ENCODE peak calls at places on chromosome 19, in six cellular contexts. Q is fibroblast of mammary gland; D is substantia nigra; M is stimulated activated CD4-positive, alpha-beta T cell treated with anti-CD3 and anti-CD28 coated beads, Interleukin-15, amount 100 ng/mL, for 1 hour; L is H9; R is GM23248. H is an unnamed sample.

GRCh38 chr19:3981373-3981735 is 3.9 kb downstream of the EEF2 start:
- DNase-seq in D (no peak), R (peak; percentile 39), M (no peak), L (no peak), Q (no peak), H (no peak)

GRCh38 chr19:47035127-47035494 is 13.3 kb downstream of the TMEM160 start:
- DNase-seq in D (no peak), R (peak; percentile 43), Q (peak; percentile 44), M (no peak), L (peak; percentile 73), H (no peak)

GRCh38 chr19:4278926-4279529 is at the start of gene SHD:
- DNase-seq in D (no peak), L (no peak), M (no peak), Q (no peak), R (no peak), H (peak; percentile 57)

GRCh38 chr19:39408392-39409206 is 2.0 kb downstream of the ZFP36 start:
- DNase-seq in Q (peak; percentile 69), R (peak; percentile 68), D (peak; percentile 65), L (no peak), M (no peak), H (no peak)

GRCh38 chr19:35856546-35857149 is at the start of gene KIRREL2:
- DNase-seq in D (no peak), M (peak; percentile 32), Q (no peak), L (peak; percentile 69), R (no peak), H (no peak)

GRCh38 chr19:51803965-51804364 is 9.0 kb downstream of the FPR3 start:
- DNase-seq in D (no peak), R (no peak), Q (no peak), L (no peak), M (no peak), H (no peak)

GRCh38 chr19:35346193-35347052 is 1.3 kb upstream of the FFAR1 start:
- DNase-seq in Q (no peak), D (no peak), R (no peak), L (peak; percentile 19), M (peak; percentile 54), H (no peak)

GRCh38 chr19:30719189-30719990 is 347.2 kb downstream of the ZNF536 start:
- DNase-seq in D (no peak), M (no peak), L (peak; percentile 41), Q (peak; percentile 6), R (peak; percentile 54), H (peak; percentile 79)

GRCh38 chr19:31285744-31286143 is 63.5 kb downstream of the TSHZ3 start:
- DNase-seq in D (no peak), L (no peak), R (peak; percentile 54), Q (peak; percentile 51), M (no peak), H (peak; percentile 28)

GRCh38 chr19:36113895-36114762 is 546 bp downstream of the POLR2I start:
- DNase-seq in R (peak; percentile 60), D (no peak), L (peak; percentile 64), Q (peak; percentile 47), M (no peak), H (peak; percentile 48)

GRCh38 chr19:53212703-53213320 is 19.7 kb upstream of the ZNF665 start:
- DNase-seq in M (no peak), R (no peak), L (no peak), D (no peak), Q (no peak), H (no peak)

GRCh38 chr19:56253737-56254136 is 18.8 kb upstream of the EDDM13 start:
- DNase-seq in L (no peak), R (peak; percentile 79), Q (peak; percentile 72), D (no peak), M (no peak), H (peak; percentile 58)

GRCh38 chr19:48372904-48373303 is 8.7 kb downstream of the SYNGR4 start:
- DNase-seq in M (no peak), L (no peak), D (no peak), R (peak; percentile 31), Q (no peak), H (no peak)

GRCh38 chr19:13014101-13014920 is 19.0 kb downstream of the NFIX start:
- DNase-seq in Q (peak; percentile 49), L (peak; percentile 64), R (peak; percentile 71), M (no peak), D (peak; percentile 69), H (no peak)

GRCh38 chr19:39679056-39679790 is 23.5 kb downstream of the LGALS16 start:
- DNase-seq in L (no peak), M (peak; percentile 21), Q (no peak), R (no peak), D (no peak), H (no peak)

GRCh38 chr19:29062486-29063435 is 150.2 kb downstream of the UQCRFS1 start:
- DNase-seq in R (no peak), Q (no peak), D (no peak), L (peak; percentile 55), M (no peak), H (no peak)

GRCh38 chr19:48113190-48113917 is 2.7 kb upstream of the PLA2G4C start:
- DNase-seq in L (no peak), M (no peak), R (no peak), D (peak; percentile 10), Q (no peak), H (no peak)

GRCh38 chr19:38155453-38155852 is 68.6 kb downstream of the DPF1 start:
- DNase-seq in Q (peak; percentile 45), M (no peak), L (no peak), R (peak; percentile 43), D (peak; percentile 25), H (peak; percentile 52)

GRCh38 chr19:19661675-19662251 is 1.7 kb downstream of the ATP13A1 start:
- DNase-seq in M (no peak), D (no peak), Q (no peak), R (peak; percentile 12), L (peak; percentile 26), H (no peak)

GRCh38 chr19:17294051-17294891 is 9.0 kb downstream of the ABHD8 start:
- DNase-seq in R (peak; percentile 49), L (peak; percentile 88), Q (no peak), D (no peak), M (peak; percentile 43), H (peak; percentile 57)

GRCh38 chr19:35291916-35292315 is at the start of gene MAG:
- DNase-seq in D (peak; percentile 90), Q (no peak), L (no peak), M (no peak), R (no peak), H (peak; percentile 78)

GRCh38 chr19:20078696-20079095 is 896 bp downstream of the ZNF90 start:
- DNase-seq in M (no peak), D (no peak), R (peak; percentile 64), L (no peak), Q (peak; percentile 52), H (no peak)

GRCh38 chr19:40936755-40937154 is 54.3 kb upstream of the CYP2B6 start:
- DNase-seq in M (no peak), L (no peak), R (no peak), D (no peak), Q (no peak), H (no peak)

GRCh38 chr19:49888478-49888901 is 8.2 kb downstream of the IL4I1 start:
- DNase-seq in L (no peak), R (no peak), D (no peak), M (no peak), Q (no peak), H (no peak)

GRCh38 chr19:48333467-48334384 is 8.4 kb downstream of the EMP3 start:
- DNase-seq in R (peak; percentile 98), M (peak; percentile 92), D (peak; percentile 78), Q (peak; percentile 92), L (peak; percentile 95), H (peak; percentile 83)

GRCh38 chr19:45323671-45324081 is 1.0 kb upstream of the CKM start:
- DNase-seq in D (no peak), L (peak; percentile 60), R (peak; percentile 33), Q (no peak), M (no peak), H (no peak)

GRCh38 chr19:7408251-7408650 is 59.5 kb downstream of the ARHGEF18 start:
- DNase-seq in R (no peak), L (no peak), Q (no peak), D (no peak), M (no peak), H (no peak)

GRCh38 chr19:14122924-14123323 is 5.4 kb upstream of the PRKACA start:
- DNase-seq in R (no peak), L (no peak), M (no peak), D (no peak), Q (no peak), H (no peak)

GRCh38 chr19:31415322-31415721 is 66.1 kb upstream of the TSHZ3 start:
- DNase-seq in R (no peak), D (no peak), L (no peak), Q (no peak), M (no peak), H (no peak)

GRCh38 chr19:45499196-45500180 is 1.2 kb downstream of the PPM1N start:
- DNase-seq in Q (no peak), M (peak; percentile 53), D (no peak), L (peak; percentile 99), R (peak; percentile 57), H (no peak)

H was measured in frontal cortex.